ENCODE peak calls at places on chromosomes 6 and 20, in nine cellular contexts. One of them, this sample, is unnamed.

GRCh38 chr20:5991623-5992441 is 41.4 kb downstream of the MCM8 start:
- DNase-seq in CD4-positive, alpha-beta T cell: no peak
- DNase-seq in suprapubic skin: no peak
- DNase-seq in glutamatergic neuron: no peak
- DNase-seq in lower lobe of right lung: no peak
- DNase-seq in dorsolateral prefrontal cortex: no peak
- DNase-seq in heart left ventricle: no peak
- DNase-seq in GM13977: no peak
- DNase-seq in Panc1: no peak
- DNase-seq in this sample: no peak

GRCh38 chr6:31878761-31879542 is at the start of gene SLC44A4:
- DNase-seq in CD4-positive, alpha-beta T cell: no peak
- DNase-seq in suprapubic skin: no peak
- DNase-seq in glutamatergic neuron: no peak
- DNase-seq in lower lobe of right lung: no peak
- DNase-seq in dorsolateral prefrontal cortex: no peak
- DNase-seq in heart left ventricle: no peak
- DNase-seq in GM13977: no peak
- DNase-seq in Panc1: no peak
- DNase-seq in this sample: no peak

GRCh38 chr6:150751296-150751695 is 114.2 kb upstream of the MTHFD1L start:
- DNase-seq in CD4-positive, alpha-beta T cell: no peak
- DNase-seq in suprapubic skin: no peak
- DNase-seq in glutamatergic neuron: no peak
- DNase-seq in lower lobe of right lung: no peak
- DNase-seq in dorsolateral prefrontal cortex: no peak
- DNase-seq in heart left ventricle: no peak
- DNase-seq in GM13977: no peak
- DNase-seq in Panc1: no peak
- DNase-seq in this sample: no peak

GRCh38 chr6:98824907-98825601 is 9.3 kb upstream of the POU3F2 start:
- DNase-seq in CD4-positive, alpha-beta T cell: no peak
- DNase-seq in suprapubic skin: no peak
- DNase-seq in glutamatergic neuron: no peak
- DNase-seq in lower lobe of right lung: no peak
- DNase-seq in dorsolateral prefrontal cortex: no peak
- DNase-seq in heart left ventricle: no peak
- DNase-seq in GM13977: no peak
- DNase-seq in Panc1: no peak
- DNase-seq in this sample: no peak

GRCh38 chr20:61577065-61577464 is 325.0 kb downstream of the CDH4 start:
- DNase-seq in CD4-positive, alpha-beta T cell: no peak
- DNase-seq in suprapubic skin: no peak
- DNase-seq in glutamatergic neuron: no peak
- DNase-seq in lower lobe of right lung: no peak
- DNase-seq in dorsolateral prefrontal cortex: no peak
- DNase-seq in heart left ventricle: no peak
- DNase-seq in GM13977: no peak
- DNase-seq in Panc1: no peak
- DNase-seq in this sample: no peak

GRCh38 chr6:4447646-4448315 is 312.4 kb upstream of the ECI2 start:
- DNase-seq in CD4-positive, alpha-beta T cell: no peak
- DNase-seq in suprapubic skin: no peak
- DNase-seq in glutamatergic neuron: no peak
- DNase-seq in lower lobe of right lung: no peak
- DNase-seq in dorsolateral prefrontal cortex: no peak
- DNase-seq in heart left ventricle: no peak
- DNase-seq in GM13977: no peak
- DNase-seq in Panc1: no peak
- DNase-seq in this sample: no peak

GRCh38 chr6:116797585-116797984 is 31.3 kb downstream of the GPRC6A start:
- DNase-seq in CD4-positive, alpha-beta T cell: no peak
- DNase-seq in suprapubic skin: no peak
- DNase-seq in glutamatergic neuron: no peak
- DNase-seq in lower lobe of right lung: no peak
- DNase-seq in dorsolateral prefrontal cortex: no peak
- DNase-seq in heart left ventricle: no peak
- DNase-seq in GM13977: no peak
- DNase-seq in Panc1: no peak
- DNase-seq in this sample: no peak

GRCh38 chr6:10390495-10391298 is 24.2 kb downstream of the TFAP2A start:
- DNase-seq in CD4-positive, alpha-beta T cell: no peak
- DNase-seq in suprapubic skin: no peak
- DNase-seq in glutamatergic neuron: no peak
- DNase-seq in lower lobe of right lung: no peak
- DNase-seq in dorsolateral prefrontal cortex: no peak
- DNase-seq in heart left ventricle: no peak
- DNase-seq in GM13977: no peak
- DNase-seq in Panc1: no peak
- DNase-seq in this sample: no peak

GRCh38 chr20:8693709-8694108 is 375.2 kb upstream of the PLCB4 start:
- DNase-seq in CD4-positive, alpha-beta T cell: no peak
- DNase-seq in suprapubic skin: no peak
- DNase-seq in glutamatergic neuron: no peak
- DNase-seq in lower lobe of right lung: no peak
- DNase-seq in dorsolateral prefrontal cortex: no peak
- DNase-seq in heart left ventricle: no peak
- DNase-seq in GM13977: no peak
- DNase-seq in Panc1: no peak
- DNase-seq in this sample: no peak

GRCh38 chr6:6714498-6715360 is 126.2 kb downstream of the LY86 start:
- DNase-seq in CD4-positive, alpha-beta T cell: no peak
- DNase-seq in suprapubic skin: no peak
- DNase-seq in glutamatergic neuron: no peak
- DNase-seq in lower lobe of right lung: no peak
- DNase-seq in dorsolateral prefrontal cortex: no peak
- DNase-seq in heart left ventricle: no peak
- DNase-seq in GM13977: no peak
- DNase-seq in Panc1: no peak
- DNase-seq in this sample: no peak

GRCh38 chr6:26045046-26045938 is 41.9 kb upstream of the HFE start:
- DNase-seq in CD4-positive, alpha-beta T cell: peak
- DNase-seq in suprapubic skin: no peak
- DNase-seq in glutamatergic neuron: no peak
- DNase-seq in lower lobe of right lung: peak
- DNase-seq in dorsolateral prefrontal cortex: no peak
- DNase-seq in heart left ventricle: peak
- DNase-seq in GM13977: peak
- DNase-seq in Panc1: peak
- DNase-seq in this sample: no peak

GRCh38 chr6:101668496-101668895 is 275.0 kb downstream of the GRIK2 start:
- DNase-seq in CD4-positive, alpha-beta T cell: no peak
- DNase-seq in suprapubic skin: no peak
- DNase-seq in glutamatergic neuron: no peak
- DNase-seq in lower lobe of right lung: no peak
- DNase-seq in dorsolateral prefrontal cortex: no peak
- DNase-seq in heart left ventricle: no peak
- DNase-seq in GM13977: no peak
- DNase-seq in Panc1: no peak
- DNase-seq in this sample: no peak

GRCh38 chr20:62367136-62367482 is at the start of gene LAMA5:
- DNase-seq in CD4-positive, alpha-beta T cell: no peak
- DNase-seq in suprapubic skin: no peak
- DNase-seq in glutamatergic neuron: peak
- DNase-seq in lower lobe of right lung: peak
- DNase-seq in dorsolateral prefrontal cortex: no peak
- DNase-seq in heart left ventricle: peak
- DNase-seq in GM13977: peak
- DNase-seq in Panc1: no peak
- DNase-seq in this sample: no peak

GRCh38 chr6:72622094-72622540 is 253 bp downstream of the KCNQ5 start:
- DNase-seq in CD4-positive, alpha-beta T cell: no peak
- DNase-seq in suprapubic skin: no peak
- DNase-seq in glutamatergic neuron: peak
- DNase-seq in lower lobe of right lung: peak
- DNase-seq in dorsolateral prefrontal cortex: peak
- DNase-seq in heart left ventricle: peak
- DNase-seq in GM13977: peak
- DNase-seq in Panc1: no peak
- DNase-seq in this sample: peak

GRCh38 chr6:80209434-80209833 is 103.0 kb downstream of the BCKDHB start:
- DNase-seq in CD4-positive, alpha-beta T cell: no peak
- DNase-seq in suprapubic skin: no peak
- DNase-seq in glutamatergic neuron: no peak
- DNase-seq in lower lobe of right lung: no peak
- DNase-seq in dorsolateral prefrontal cortex: no peak
- DNase-seq in heart left ventricle: no peak
- DNase-seq in GM13977: no peak
- DNase-seq in Panc1: no peak
- DNase-seq in this sample: no peak

GRCh38 chr6:37698264-37699137 is 818 bp upstream of the MDGA1 start:
- DNase-seq in CD4-positive, alpha-beta T cell: no peak
- DNase-seq in suprapubic skin: peak
- DNase-seq in glutamatergic neuron: peak
- DNase-seq in lower lobe of right lung: peak
- DNase-seq in dorsolateral prefrontal cortex: no peak
- DNase-seq in heart left ventricle: peak
- DNase-seq in GM13977: peak
- DNase-seq in Panc1: no peak
- DNase-seq in this sample: no peak
- TF ChIP-seq CTCF in CD4-positive, alpha-beta T cell: no peak
- TF ChIP-seq CTCF in suprapubic skin: no peak
- TF ChIP-seq CTCF in glutamatergic neuron: no peak
- TF ChIP-seq CTCF in lower lobe of right lung: no peak
- TF ChIP-seq CTCF in dorsolateral prefrontal cortex: no peak
- TF ChIP-seq CTCF in heart left ventricle: no peak
- TF ChIP-seq CTCF in GM13977: peak
- TF ChIP-seq CTCF in Panc1: no peak
- TF ChIP-seq CTCF in this sample: no peak

DNA sequence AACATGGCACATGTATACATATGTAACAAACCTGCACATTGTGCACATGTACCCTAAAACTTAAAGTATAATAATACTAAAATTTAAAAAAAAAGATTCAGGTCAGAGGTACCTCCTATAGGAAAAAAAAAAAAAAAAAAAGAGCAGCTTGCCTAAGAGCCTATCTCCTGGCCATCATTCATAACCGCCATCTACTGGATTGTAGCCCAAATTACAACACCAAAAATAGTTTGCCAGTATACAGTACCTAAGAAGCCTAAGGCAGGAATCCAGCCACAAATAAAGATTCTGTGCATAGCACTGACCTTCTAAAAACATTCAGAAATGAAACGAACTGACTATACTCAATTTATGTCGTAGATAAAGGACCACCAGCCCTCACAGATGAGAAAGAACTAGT is 438.4 kb upstream of the ADGRB3 start:
- DNase-seq in CD4-positive, alpha-beta T cell: no peak
- DNase-seq in suprapubic skin: no peak
- DNase-seq in glutamatergic neuron: no peak
- DNase-seq in lower lobe of right lung: no peak
- DNase-seq in dorsolateral prefrontal cortex: no peak
- DNase-seq in heart left ventricle: no peak
- DNase-seq in GM13977: no peak
- DNase-seq in Panc1: no peak
- DNase-seq in this sample: no peak
- TF ChIP-seq CTCF in CD4-positive, alpha-beta T cell: no peak
- TF ChIP-seq CTCF in suprapubic skin: no peak
- TF ChIP-seq CTCF in glutamatergic neuron: peak
- TF ChIP-seq CTCF in lower lobe of right lung: no peak
- TF ChIP-seq CTCF in dorsolateral prefrontal cortex: no peak
- TF ChIP-seq CTCF in heart left ventricle: no peak
- TF ChIP-seq CTCF in GM13977: peak
- TF ChIP-seq CTCF in Panc1: peak
- TF ChIP-seq CTCF in this sample: peak

GRCh38 chr6:33248932-33249731 is 22.5 kb downstream of the VPS52 start:
- DNase-seq in CD4-positive, alpha-beta T cell: peak
- DNase-seq in suprapubic skin: peak
- DNase-seq in glutamatergic neuron: peak
- DNase-seq in lower lobe of right lung: peak
- DNase-seq in dorsolateral prefrontal cortex: peak
- DNase-seq in heart left ventricle: peak
- DNase-seq in GM13977: peak
- DNase-seq in Panc1: peak
- DNase-seq in this sample: peak
- TF ChIP-seq CTCF in CD4-positive, alpha-beta T cell: peak
- TF ChIP-seq CTCF in suprapubic skin: peak
- TF ChIP-seq CTCF in glutamatergic neuron: no peak
- TF ChIP-seq CTCF in lower lobe of right lung: peak
- TF ChIP-seq CTCF in dorsolateral prefrontal cortex: peak
- TF ChIP-seq CTCF in heart left ventricle: peak
- TF ChIP-seq CTCF in GM13977: peak
- TF ChIP-seq CTCF in Panc1: no peak
- TF ChIP-seq CTCF in this sample: no peak

GRCh38 chr6:939047-939363 is 246.1 kb upstream of the EXOC2 start:
- DNase-seq in CD4-positive, alpha-beta T cell: no peak
- DNase-seq in suprapubic skin: no peak
- DNase-seq in glutamatergic neuron: no peak
- DNase-seq in lower lobe of right lung: no peak
- DNase-seq in dorsolateral prefrontal cortex: no peak
- DNase-seq in heart left ventricle: no peak
- DNase-seq in GM13977: no peak
- DNase-seq in Panc1: no peak
- DNase-seq in this sample: no peak

GRCh38 chr6:934686-935085 is 241.7 kb upstream of the EXOC2 start:
- DNase-seq in CD4-positive, alpha-beta T cell: no peak
- DNase-seq in suprapubic skin: no peak
- DNase-seq in glutamatergic neuron: no peak
- DNase-seq in lower lobe of right lung: no peak
- DNase-seq in dorsolateral prefrontal cortex: no peak
- DNase-seq in heart left ventricle: no peak
- DNase-seq in GM13977: no peak
- DNase-seq in Panc1: no peak
- DNase-seq in this sample: no peak

GRCh38 chr6:935582-935981 is 242.6 kb upstream of the EXOC2 start:
- DNase-seq in CD4-positive, alpha-beta T cell: no peak
- DNase-seq in suprapubic skin: no peak
- DNase-seq in glutamatergic neuron: no peak
- DNase-seq in lower lobe of right lung: no peak
- DNase-seq in dorsolateral prefrontal cortex: no peak
- DNase-seq in heart left ventricle: no peak
- DNase-seq in GM13977: no peak
- DNase-seq in Panc1: no peak
- DNase-seq in this sample: no peak

GRCh38 chr6:938271-939046 is 245.5 kb upstream of the EXOC2 start:
- DNase-seq in CD4-positive, alpha-beta T cell: no peak
- DNase-seq in suprapubic skin: no peak
- DNase-seq in glutamatergic neuron: no peak
- DNase-seq in lower lobe of right lung: no peak
- DNase-seq in dorsolateral prefrontal cortex: no peak
- DNase-seq in heart left ventricle: no peak
- DNase-seq in GM13977: no peak
- DNase-seq in Panc1: no peak
- DNase-seq in this sample: no peak

DNA sequence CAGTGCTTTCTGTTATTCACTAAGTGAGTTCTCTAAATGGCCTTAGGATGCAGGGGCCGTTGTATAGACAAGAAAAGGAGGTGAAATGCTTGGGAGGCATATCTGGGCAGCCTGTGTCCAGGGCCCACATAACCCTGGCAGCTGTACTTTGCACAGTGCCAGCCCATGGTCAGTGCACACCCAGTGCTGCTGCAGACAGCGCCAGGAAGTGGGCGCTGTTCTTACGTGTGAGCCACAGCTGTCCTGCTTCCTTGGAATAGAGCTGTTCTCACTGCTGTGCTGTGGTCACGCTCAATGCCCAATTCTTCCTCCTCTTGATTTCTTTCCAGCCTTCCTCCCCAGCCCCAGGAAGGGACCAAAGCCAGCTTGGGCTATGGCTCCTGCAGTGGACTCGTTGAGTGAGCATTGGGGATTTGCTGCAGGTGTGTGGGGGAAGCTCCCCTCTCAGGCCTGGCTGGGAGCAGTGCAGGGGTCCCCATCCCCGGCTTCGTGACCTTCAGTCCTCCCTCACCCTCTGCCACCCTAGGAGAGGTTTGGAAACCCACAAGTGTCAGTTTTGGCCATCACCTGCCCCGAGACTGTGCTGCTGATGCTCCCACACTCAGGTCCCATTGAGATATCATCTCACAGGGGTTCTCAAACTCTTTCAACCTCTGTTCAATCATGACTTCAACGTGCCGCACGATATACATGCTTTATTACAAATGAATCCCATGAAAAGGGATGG is 246.8 kb upstream of the EXOC2 start:
- DNase-seq in CD4-positive, alpha-beta T cell: no peak
- DNase-seq in suprapubic skin: no peak
- DNase-seq in glutamatergic neuron: no peak
- DNase-seq in lower lobe of right lung: no peak
- DNase-seq in dorsolateral prefrontal cortex: no peak
- DNase-seq in heart left ventricle: no peak
- DNase-seq in GM13977: no peak
- DNase-seq in Panc1: no peak
- DNase-seq in this sample: no peak
- TF ChIP-seq CTCF in CD4-positive, alpha-beta T cell: no peak
- TF ChIP-seq CTCF in suprapubic skin: no peak
- TF ChIP-seq CTCF in glutamatergic neuron: no peak
- TF ChIP-seq CTCF in lower lobe of right lung: no peak
- TF ChIP-seq CTCF in dorsolateral prefrontal cortex: no peak
- TF ChIP-seq CTCF in heart left ventricle: no peak
- TF ChIP-seq CTCF in GM13977: no peak
- TF ChIP-seq CTCF in Panc1: no peak
- TF ChIP-seq CTCF in this sample: no peak

This sample was measured in chondrocyte.